ENCODE peak calls at places on chromosomes 2 and 18, in four cellular contexts. M is HT-29, N is NCI-H1092, K is skeletal muscle cell. L is an unnamed sample.

GRCh38 chr18:59085797-59086196 is 53.9 kb upstream of the SEC11C start:
- DNase-seq in K (peak), M (no peak), N (no peak), L (no peak)

GRCh38 chr18:32801236-32801635 is 28.4 kb upstream of the KLHL14 start:
- DNase-seq in M (no peak), N (no peak), K (no peak), L (no peak)

GRCh38 chr2:357811-358210 is 69.9 kb upstream of the ALKAL2 start:
- DNase-seq in K (no peak), N (no peak), M (no peak), L (no peak)

GRCh38 chr2:74002515-74003391 is 18.0 kb downstream of the TET3 start:
- DNase-seq in M (peak), K (peak), N (peak), L (peak)

GRCh38 chr2:240958366-240959213 is 39.8 kb upstream of the SNED1 start:
- DNase-seq in N (no peak), M (no peak), K (no peak), L (no peak)

GRCh38 chr2:143934170-143934912 is 585.6 kb downstream of the ZEB2 start:
- DNase-seq in K (no peak), N (no peak), M (peak), L (no peak)

GRCh38 chr2:121502246-121502645 is 28.4 kb upstream of the RNU4ATAC start:
- DNase-seq in M (no peak), K (peak), N (no peak), L (no peak)

GRCh38 chr2:66982766-66983165 is 414.4 kb upstream of the ETAA1 start:
- DNase-seq in K (no peak), M (no peak), N (no peak), L (no peak)

GRCh38 chr2:38653715-38654494 is 12.0 kb upstream of the GALM start:
- DNase-seq in K (no peak), M (no peak), N (no peak), L (no peak)

L was measured in colonic mucosa.